ENCODE peak calls at places on chromosomes 1 and 21, in seven cellular contexts. Z is HCT116, O is transverse colon, Q is suprapubic skin, A is stomach, M is breast epithelium, L is prostate gland. S is an unnamed sample.

GRCh38 chr1:5329068-5329739 is 663.0 kb downstream of the NPHP4 start:
- DNase-seq in L (no peak), Q (no peak), Z (no peak), O (no peak), A (no peak), M (no peak), S (no peak)

GRCh38 chr1:197915797-197916686 is 1.1 kb upstream of the LHX9 start:
- DNase-seq in A (no peak), O (peak), Q (no peak), L (no peak), Z (peak), M (no peak), S (no peak)

GRCh38 chr1:232462200-232462599 is 167.7 kb downstream of the SIPA1L2 start:
- DNase-seq in Z (no peak), O (no peak), L (no peak), M (no peak), A (no peak), Q (no peak), S (no peak)

GRCh38 chr1:167227934-167228378 is 7.3 kb downstream of the POU2F1 start:
- DNase-seq in Q (no peak), L (no peak), A (no peak), Z (no peak), O (no peak), M (no peak), S (no peak)

GRCh38 chr1:17119076-17119743 is at the start of gene PADI2:
- DNase-seq in Q (no peak), M (peak), L (peak), A (peak), Z (peak), O (peak), S (no peak)

GRCh38 chr1:46616277-46617107 is at the start of gene MOB3C:
- DNase-seq in Q (peak), Z (no peak), O (peak), M (peak), L (peak), A (peak), S (peak)

GRCh38 chr1:238370600-238370999 is 479.9 kb upstream of the ZP4 start:
- DNase-seq in O (no peak), M (no peak), Q (no peak), L (no peak), Z (no peak), A (no peak), S (no peak)

GRCh38 chr1:224182057-224182865 is 779 bp upstream of the DEGS1 start:
- DNase-seq in M (no peak), A (peak), L (no peak), O (peak), Q (no peak), Z (no peak), S (no peak)

GRCh38 chr21:44303490-44303981 is 3.7 kb downstream of the PFKL start:
- DNase-seq in O (peak), Q (no peak), Z (no peak), L (no peak), A (peak), M (no peak), S (no peak)

GRCh38 chr1:40130892-40131291 is 30.3 kb upstream of the RLF start:
- DNase-seq in L (no peak), Z (no peak), Q (no peak), M (no peak), A (no peak), O (no peak), S (no peak)

GRCh38 chr1:12132078-12132477 is 34.7 kb upstream of the TNFRSF1B start:
- DNase-seq in M (peak), A (no peak), Q (no peak), L (no peak), O (no peak), Z (no peak), S (no peak)

GRCh38 chr1:228378453-228379164 is 28.0 kb downstream of the TRIM11 start:
- DNase-seq in A (peak), Q (no peak), L (no peak), O (peak), Z (peak), M (peak), S (no peak)

GRCh38 chr1:58982259-58982998 is 198.6 kb upstream of the JUN start:
- DNase-seq in M (no peak), O (no peak), L (peak), Q (no peak), Z (no peak), A (peak), S (no peak)

GRCh38 chr21:39489380-39489924 is 37.7 kb downstream of the SH3BGR start:
- DNase-seq in A (no peak), Z (no peak), Q (no peak), L (no peak), O (no peak), M (no peak), S (no peak)

GRCh38 chr21:32215306-32215685 is 63.6 kb downstream of the MIS18A start:
- DNase-seq in M (no peak), A (no peak), L (no peak), O (no peak), Z (no peak), Q (no peak), S (no peak)

GRCh38 chr1:50268049-50268448 is 155.2 kb downstream of the DMRTA2 start:
- DNase-seq in A (no peak), O (no peak), M (no peak), Q (no peak), Z (no peak), L (no peak), S (no peak)

GRCh38 chr21:46092026-46092764 is 5.7 kb upstream of the COL6A2 start:
- DNase-seq in Z (no peak), Q (no peak), L (no peak), A (peak), M (peak), O (peak), S (peak)

DNA sequence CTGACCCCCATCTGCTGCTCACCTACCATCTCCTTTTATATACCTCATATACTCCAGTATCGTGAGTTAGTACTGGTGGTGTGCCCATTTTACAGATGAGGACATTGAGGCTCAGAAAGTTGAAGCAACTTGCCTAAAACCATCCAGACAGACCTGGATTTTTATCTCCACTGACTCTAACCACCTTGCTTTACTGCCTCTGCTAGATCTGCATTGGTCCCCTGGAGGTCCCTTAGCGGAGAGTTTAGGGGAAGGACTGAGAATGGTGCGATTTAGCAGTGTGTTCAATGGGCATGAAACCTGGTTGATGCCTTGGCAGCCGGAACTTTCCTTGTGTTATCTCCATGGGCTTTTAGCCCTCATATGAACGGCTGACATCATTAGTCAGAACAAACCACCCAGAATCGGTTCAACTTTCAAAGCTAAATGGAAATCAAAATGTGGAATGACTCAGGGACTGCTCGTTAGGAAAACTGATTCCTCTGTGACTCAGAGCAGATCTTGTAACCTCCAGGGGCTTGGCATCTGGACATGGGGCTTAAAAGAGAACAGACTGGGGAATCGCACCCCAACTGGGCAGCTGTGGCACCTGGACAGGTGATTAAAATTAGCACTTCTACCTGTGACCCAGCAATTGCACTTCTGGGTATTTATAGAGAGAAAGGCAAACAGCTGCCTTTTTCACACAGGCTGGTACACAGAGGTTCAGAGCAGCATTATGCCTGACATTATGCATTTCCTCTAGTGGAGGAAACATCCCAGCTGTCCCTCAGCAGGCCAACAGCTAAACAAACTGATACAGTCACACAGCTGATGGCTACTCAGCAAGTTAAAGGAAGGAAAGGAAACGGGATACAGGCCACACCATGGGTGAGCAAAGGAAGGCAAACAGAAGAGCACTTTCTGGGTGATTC is 25.3 kb downstream of the TMEM51 start:
- DNase-seq in Q (no peak), O (no peak), L (no peak), M (no peak), A (no peak), Z (peak), S (no peak)
- TF ChIP-seq POLR2AphosphoS5 in Q (no peak), O (peak), L (peak), M (no peak), A (peak), Z (no peak), S (peak)

DNA sequence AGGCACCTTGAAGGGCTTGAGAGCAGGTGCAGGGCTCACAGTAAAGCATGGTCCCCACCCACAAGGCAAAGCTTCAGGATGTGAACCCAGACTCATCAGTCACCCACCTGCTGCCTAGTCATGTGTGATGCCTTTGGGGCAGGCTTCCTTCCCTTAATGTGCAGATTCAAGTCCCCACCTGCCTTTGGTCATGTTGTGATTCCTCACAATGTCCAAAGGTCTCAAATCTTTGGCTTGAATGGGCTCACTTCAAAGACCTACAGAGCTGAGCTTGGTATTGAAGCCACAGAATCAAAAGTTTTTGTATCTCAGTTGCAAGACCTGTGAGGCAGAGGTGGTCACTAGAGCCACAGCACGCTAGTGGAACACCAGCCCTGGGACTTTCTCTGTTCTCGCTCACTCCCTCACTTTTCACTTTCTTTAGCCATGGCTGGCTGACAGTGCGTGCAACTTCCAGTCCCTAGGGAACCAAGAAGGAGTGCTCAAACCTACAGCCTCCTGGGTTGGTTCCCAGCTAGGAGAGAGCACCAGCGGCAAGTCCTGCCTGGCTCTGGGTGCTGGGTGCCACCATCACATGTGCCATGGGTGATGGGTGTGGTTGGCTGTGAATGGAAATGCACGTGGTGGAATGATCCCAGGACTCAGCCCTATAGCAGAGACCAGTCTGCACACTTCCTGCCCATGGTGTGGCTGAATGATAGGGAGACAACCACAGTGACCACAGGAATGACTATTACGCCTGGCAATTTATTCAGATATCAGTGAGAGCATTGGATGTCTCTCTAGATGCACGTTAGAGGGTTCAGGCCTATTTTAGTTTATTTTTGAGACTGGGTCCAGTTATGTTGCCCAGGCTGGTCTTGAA is 26.4 kb upstream of the CLIC6 start:
- DNase-seq in Q (no peak), A (no peak), M (no peak), Z (no peak), O (no peak), L (no peak), S (no peak)
- H3K4me3 ChIP-seq in Q (no peak), A (no peak), M (no peak), Z (no peak), O (no peak), L (no peak), S (no peak)

GRCh38 chr1:215891673-215892072 is 324.6 kb downstream of the KCTD3 start:
- DNase-seq in A (no peak), Z (no peak), L (no peak), Q (no peak), M (no peak), O (no peak), S (no peak)
- TF ChIP-seq POLR2AphosphoS5 in A (no peak), Z (no peak), L (no peak), Q (no peak), M (no peak), O (no peak), S (no peak)

DNA sequence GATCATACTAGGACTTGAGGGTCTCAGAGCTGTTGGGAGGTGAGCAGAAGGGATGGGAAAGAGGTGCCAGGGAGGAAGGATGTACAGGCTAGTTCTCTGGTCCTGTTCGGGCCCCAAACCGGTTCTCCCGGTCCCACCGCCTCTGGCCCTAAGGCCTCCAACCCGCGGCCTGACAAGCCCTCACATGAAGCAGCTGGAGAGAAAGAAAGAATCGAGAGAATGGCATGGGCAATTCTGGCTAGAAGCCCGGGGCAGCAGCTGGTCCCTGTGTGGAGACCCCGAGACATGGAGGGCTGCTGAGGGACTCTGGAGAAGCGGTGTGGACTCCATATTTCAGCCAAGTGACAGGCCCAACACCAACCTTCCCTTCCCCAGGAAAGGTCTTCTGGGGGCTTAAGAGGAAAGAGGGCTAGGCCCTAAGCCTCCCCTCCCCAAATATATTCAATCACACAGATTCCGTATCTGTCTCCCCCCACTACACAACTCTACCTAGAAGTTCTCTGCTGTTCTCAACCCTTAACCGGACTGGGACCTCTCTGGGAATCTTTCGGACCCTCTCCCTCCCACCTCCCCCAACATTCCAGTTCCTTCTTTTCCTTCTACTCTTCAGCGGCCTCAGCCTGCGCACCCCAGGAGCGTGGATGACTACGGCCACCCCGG is 610 bp downstream of the CDC42SE1 start:
- DNase-seq in A (peak), M (peak), L (peak), Z (no peak), Q (peak), O (peak), S (no peak)
- H3K4me3 ChIP-seq in A (peak), M (peak), L (peak), Z (peak), Q (peak), O (peak), S (peak)

GRCh38 chr1:149917590-149918144 is at the start of gene SV2A:
- DNase-seq in Z (no peak), A (peak), M (peak), L (peak), O (peak), Q (no peak), S (no peak)
- TF ChIP-seq POLR2AphosphoS5 in Z (no peak), A (no peak), M (no peak), L (peak), O (no peak), Q (no peak), S (peak)

GRCh38 chr21:41767606-41768370 is 936 bp upstream of the RIPK4 start:
- DNase-seq in Q (no peak), M (no peak), Z (no peak), L (no peak), A (no peak), O (no peak), S (no peak)

GRCh38 chr21:41769933-41770332 is 3.1 kb upstream of the RIPK4 start:
- DNase-seq in L (no peak), O (peak), Q (no peak), M (no peak), Z (no peak), A (no peak), S (no peak)

GRCh38 chr21:41769106-41769505 is 2.3 kb upstream of the RIPK4 start:
- DNase-seq in Q (no peak), M (no peak), Z (no peak), L (no peak), A (no peak), O (no peak), S (no peak)

GRCh38 chr21:41769521-41769920 is 2.7 kb upstream of the RIPK4 start:
- DNase-seq in M (no peak), A (no peak), Z (no peak), L (no peak), O (no peak), Q (no peak), S (no peak)

GRCh38 chr21:41768371-41769042 is 1.7 kb upstream of the RIPK4 start:
- DNase-seq in A (peak), Z (peak), O (peak), M (no peak), L (no peak), Q (no peak), S (no peak)
- H3K4me3 ChIP-seq in A (peak), Z (peak), O (peak), M (no peak), L (peak), Q (peak), S (peak)

DNA sequence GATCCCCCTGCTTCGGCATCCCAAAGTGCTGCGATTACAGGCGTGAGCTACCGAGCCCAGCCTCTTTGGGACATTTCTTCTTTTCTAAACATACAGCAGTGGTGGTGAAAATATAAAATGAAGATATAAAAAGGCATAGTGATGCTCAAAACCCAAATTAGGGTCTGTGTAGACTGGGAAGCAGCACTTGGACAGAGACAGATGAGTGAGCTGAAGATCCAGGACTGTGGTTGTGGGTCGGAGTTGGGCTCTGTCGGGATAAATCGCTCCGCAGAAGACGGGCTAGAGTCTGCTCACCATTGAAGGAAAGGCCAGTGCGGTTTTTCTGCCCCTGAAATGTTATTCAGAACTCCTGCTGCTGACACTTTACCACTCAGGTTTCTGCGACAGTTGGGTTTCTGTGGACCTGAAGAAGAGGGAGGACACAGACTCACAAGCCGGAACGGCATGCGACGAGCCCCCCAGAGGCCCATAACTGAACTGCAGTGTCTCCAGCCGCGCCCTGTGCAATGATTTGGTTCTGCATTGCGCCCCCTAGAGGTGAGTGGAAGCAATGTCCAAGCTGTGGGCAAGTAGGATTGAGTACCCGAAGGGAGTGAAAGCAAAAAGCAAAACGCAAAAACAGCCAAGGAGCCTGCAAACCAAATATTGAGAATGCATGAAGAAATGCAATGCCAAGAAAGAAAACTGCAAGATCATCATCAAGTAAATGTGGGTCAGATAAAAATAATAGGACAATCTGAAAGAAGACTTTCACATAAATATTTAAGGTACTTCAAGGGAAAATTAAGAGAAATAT is 66.6 kb downstream of the GABPA start:
- DNase-seq in O (peak), Q (peak), A (peak), L (peak), M (peak), Z (peak), S (peak)
- TF ChIP-seq POLR2AphosphoS5 in O (no peak), Q (no peak), A (peak), L (no peak), M (no peak), Z (no peak), S (no peak)

GRCh38 chr1:109613396-109614147 is 5.8 kb downstream of the GNAT2 start:
- DNase-seq in A (no peak), O (no peak), L (no peak), M (no peak), Q (no peak), Z (no peak), S (no peak)
- H3K4me3 ChIP-seq in A (no peak), O (no peak), L (no peak), M (no peak), Q (no peak), Z (no peak), S (no peak)

S was measured in esophagus muscularis mucosa.